ENCODE peak calls at places on chromosomes 4 and X, in eight cellular contexts. B is A549; I is upper lobe of right lung; A is upper lobe of left lung; K is dorsolateral prefrontal cortex; C is cardiac muscle cell; H is tibial artery; P is CD8-positive, alpha-beta T cell. Y is an unnamed sample.

GRCh38 chr4:38759077-38759789 is 23.6 kb downstream of the TLR10 start:
- DNase-seq in K (peak), H (peak), C (peak), P (peak), A (no peak), I (no peak), B (peak), Y (no peak)

GRCh38 chrX:88416002-88416401 is 331.0 kb upstream of the CPXCR1 start:
- DNase-seq in P (no peak), K (no peak), C (no peak), B (no peak), A (no peak), H (no peak), I (no peak), Y (no peak)

GRCh38 chrX:138127314-138127713 is 561.4 kb downstream of the ZIC3 start:
- DNase-seq in K (no peak), B (no peak), H (no peak), I (no peak), A (no peak), C (no peak), P (no peak), Y (no peak)

GRCh38 chr4:24070117-24070516 is 180.3 kb upstream of the PPARGC1A start:
- DNase-seq in B (no peak), H (no peak), I (no peak), P (no peak), C (no peak), K (no peak), A (no peak), Y (no peak)

GRCh38 chr4:107747748-107748486 is 27.9 kb upstream of the PAPSS1 start:
- DNase-seq in C (no peak), A (no peak), P (no peak), K (no peak), I (no peak), H (no peak), B (no peak), Y (no peak)

GRCh38 chrX:34578237-34578636 is 78.8 kb downstream of the TMEM47 start:
- DNase-seq in C (peak), P (no peak), I (no peak), H (no peak), A (no peak), K (no peak), B (peak), Y (no peak)

GRCh38 chr4:14348506-14348905 is 653.8 kb upstream of the CPEB2 start:
- DNase-seq in A (no peak), P (no peak), H (no peak), B (no peak), K (no peak), C (no peak), I (no peak), Y (no peak)

GRCh38 chr4:152363086-152363485 is 172.8 kb downstream of the FBXW7 start:
- DNase-seq in C (no peak), K (no peak), I (no peak), P (no peak), B (no peak), A (no peak), H (no peak), Y (no peak)

GRCh38 chr4:60794372-60794771 is 405.8 kb upstream of the ADGRL3 start:
- DNase-seq in C (no peak), H (no peak), K (no peak), P (no peak), A (no peak), B (no peak), I (no peak), Y (no peak)

GRCh38 chrX:41301438-41301824 is 32.5 kb upstream of the DDX3X start:
- DNase-seq in I (no peak), H (no peak), P (no peak), K (no peak), C (no peak), B (no peak), A (no peak), Y (no peak)

GRCh38 chr4:185358514-185359433 is 37.0 kb downstream of the LRP2BP start:
- DNase-seq in A (no peak), I (no peak), C (no peak), H (no peak), B (peak), P (no peak), K (no peak), Y (no peak)

GRCh38 chr4:173051697-173052096 is 116.9 kb upstream of the GALNT7 start:
- DNase-seq in H (no peak), P (no peak), K (no peak), C (no peak), A (no peak), I (no peak), B (no peak), Y (no peak)

GRCh38 chrX:122739770-122740169 is 444.3 kb upstream of the GRIA3 start:
- DNase-seq in B (no peak), P (no peak), H (no peak), C (no peak), A (no peak), I (no peak), K (no peak), Y (no peak)

GRCh38 chr4:138870739-138871633 is 144.6 kb upstream of the NOCT start:
- DNase-seq in P (peak), K (peak), H (peak), A (no peak), C (peak), I (no peak), B (peak), Y (no peak)

GRCh38 chrX:418927-419729 is 32.4 kb upstream of the PPP2R3B start:
- DNase-seq in H (no peak), A (no peak), B (no peak), C (no peak), K (no peak), I (no peak), P (no peak), Y (no peak)

GRCh38 chr4:168475745-168476144 is 4.5 kb downstream of the DDX60L start:
- DNase-seq in P (peak), B (no peak), A (no peak), K (no peak), H (no peak), C (peak), I (no peak), Y (no peak)

GRCh38 chr4:76930721-76931481 is 18.7 kb upstream of the SEPTIN11 start:
- DNase-seq in I (no peak), K (no peak), H (no peak), B (no peak), A (no peak), C (no peak), P (no peak), Y (no peak)

GRCh38 chr4:145907827-145908226 is 30.8 kb downstream of the ZNF827 start:
- DNase-seq in I (no peak), A (no peak), K (no peak), H (no peak), C (no peak), B (no peak), P (no peak), Y (no peak)
- H3K4me3 ChIP-seq in I (no peak), A (no peak), K (no peak), H (no peak), C (no peak), B (no peak), P (no peak), Y (no peak)

DNA sequence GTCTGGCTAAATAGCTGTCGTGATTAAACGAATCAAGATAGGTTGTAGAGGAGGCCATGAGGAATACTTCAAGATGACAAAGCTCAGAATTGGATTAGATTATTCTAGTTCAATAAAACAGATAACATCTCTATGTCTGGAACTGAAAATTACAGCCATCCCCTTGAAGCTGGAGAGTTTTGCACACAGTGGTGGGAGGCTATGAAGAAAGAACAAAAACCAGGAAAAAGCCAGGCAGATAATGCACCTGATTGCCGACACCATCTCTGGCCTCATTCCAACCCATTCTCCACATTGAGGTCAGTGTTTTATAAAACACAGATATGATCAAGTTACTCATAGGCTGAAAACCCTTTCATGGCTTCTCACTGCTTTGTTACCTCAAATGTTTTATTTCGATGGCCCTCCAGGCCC is 188.3 kb downstream of the RASL11B start:
- DNase-seq in I (no peak), A (no peak), B (no peak), H (no peak), K (no peak), P (no peak), C (no peak), Y (no peak)
- H3K27ac ChIP-seq in I (no peak), A (no peak), B (no peak), H (no peak), K (no peak), P (no peak), C (no peak), Y (no peak)

GRCh38 chr4:127788517-127788916 is 6.4 kb downstream of the HSPA4L start:
- DNase-seq in I (no peak), C (no peak), B (no peak), A (no peak), H (no peak), P (no peak), K (no peak), Y (no peak)
- TF ChIP-seq CTCF in I (peak), C (no peak), B (no peak), A (no peak), H (no peak), P (no peak), K (peak), Y (no peak)

GRCh38 chr4:104064650-104065577 is 345.1 kb upstream of the TACR3 start:
- DNase-seq in A (no peak), H (peak), C (peak), P (no peak), I (peak), K (peak), B (peak), Y (no peak)
- H3K4me3 ChIP-seq in A (no peak), H (no peak), C (no peak), P (no peak), I (no peak), K (no peak), B (no peak), Y (no peak)

GRCh38 chrX:18426004-18426320 is 554 bp downstream of the CDKL5 start:
- DNase-seq in I (no peak), H (no peak), K (no peak), B (no peak), P (no peak), A (peak), C (peak), Y (no peak)

GRCh38 chrX:18428006-18428405 is 2.6 kb downstream of the CDKL5 start:
- DNase-seq in A (no peak), P (no peak), K (no peak), H (no peak), B (no peak), I (no peak), C (no peak), Y (no peak)

GRCh38 chrX:18422886-18423285 is 2.5 kb upstream of the CDKL5 start:
- DNase-seq in I (no peak), B (no peak), P (no peak), C (no peak), A (no peak), K (no peak), H (no peak), Y (no peak)

GRCh38 chrX:18424482-18425198 is 768 bp upstream of the CDKL5 start:
- DNase-seq in C (peak), I (peak), H (no peak), P (peak), B (peak), A (no peak), K (peak), Y (peak)

DNA sequence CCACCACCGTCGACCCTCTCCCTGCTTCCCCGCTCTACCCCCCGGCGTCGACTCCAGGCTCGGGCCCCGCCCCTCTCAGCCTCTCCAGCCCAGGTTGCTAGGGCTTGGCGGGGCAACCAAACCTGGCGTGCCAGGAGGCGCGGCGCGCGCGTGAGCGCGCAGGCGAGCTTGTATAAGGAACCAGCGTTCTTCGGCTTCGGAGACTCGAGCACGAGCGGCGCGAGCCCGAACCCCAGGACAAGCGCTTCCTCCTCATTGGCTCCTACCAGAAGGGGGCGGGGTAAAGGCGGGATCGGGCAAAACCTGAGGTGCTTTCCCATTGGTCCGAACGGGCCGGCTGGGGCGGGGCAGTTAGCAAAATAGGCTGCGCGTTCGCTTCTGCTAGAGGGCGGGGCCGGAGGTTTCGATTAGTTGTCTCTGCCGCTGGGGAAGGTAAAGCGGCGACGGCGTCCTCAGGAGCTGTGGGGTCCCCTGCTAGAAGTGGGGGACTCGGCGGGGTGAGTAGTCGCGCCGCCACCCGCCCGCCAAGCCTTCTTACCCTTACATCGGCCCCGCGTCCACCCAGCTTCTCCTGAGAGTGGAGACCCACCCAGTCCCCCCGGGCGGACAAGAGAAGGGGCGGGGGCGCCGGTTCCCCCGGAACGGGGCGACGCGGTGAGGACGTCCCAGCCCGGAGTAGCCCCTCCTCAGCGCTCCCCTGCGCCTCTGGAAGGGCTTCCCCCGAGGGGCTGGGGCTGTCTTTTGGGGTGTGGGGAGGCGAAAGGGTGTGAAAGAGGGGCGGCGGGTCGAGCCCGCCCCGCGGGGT is at the start of gene CDKL5:
- DNase-seq in H (peak), A (peak), B (peak), C (peak), P (peak), K (peak), I (peak), Y (peak)
- H3K27ac ChIP-seq in H (peak), A (peak), B (peak), C (peak), P (peak), K (peak), I (peak), Y (peak)

GRCh38 chrX:107629533-107629909 is 1.2 kb downstream of the PRPS1 start:
- DNase-seq in I (no peak), A (no peak), B (peak), C (peak), P (no peak), H (no peak), K (no peak), Y (no peak)
- TF ChIP-seq CTCF in I (no peak), A (no peak), B (peak), C (peak), P (peak), H (no peak), K (no peak), Y (no peak)

DNA sequence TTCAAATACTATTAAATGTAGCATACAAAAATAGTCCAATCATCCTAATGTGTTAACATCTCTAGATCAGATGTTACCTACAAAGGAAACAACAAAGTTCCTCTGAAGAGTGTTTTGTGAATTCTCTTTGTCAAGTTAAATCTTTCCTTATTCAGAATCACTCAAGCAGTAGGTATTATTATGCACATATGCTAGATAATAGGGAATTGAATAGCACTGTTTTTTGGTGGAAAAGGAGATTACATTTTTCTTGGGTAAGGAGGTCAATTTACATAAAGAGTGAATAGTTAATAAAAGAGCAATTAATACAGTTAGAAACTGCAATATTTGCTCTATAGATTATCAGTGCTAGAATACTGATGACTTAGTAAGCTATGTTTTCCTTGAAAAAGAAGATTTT is 130.7 kb downstream of the BTC start:
- DNase-seq in K (no peak), C (no peak), B (no peak), H (no peak), I (no peak), A (no peak), P (no peak), Y (no peak)
- H3K4me3 ChIP-seq in K (no peak), C (no peak), B (no peak), H (no peak), I (no peak), A (no peak), P (no peak), Y (no peak)